ENCODE peak calls at places on chromosomes 3 and 15, in five cellular contexts. A is AG10803, S is HAP-1, W is cardiac fibroblast, C is fibroblast of the aortic adventitia. D is an unnamed sample.

GRCh38 chr3:134795776-134796312 is 784 bp downstream of the EPHB1 start:
- DNase-seq in W (peak), A (peak), S (no peak), C (peak), D (no peak)

GRCh38 chr3:99900248-99900647 is 82.6 kb downstream of the CMSS1 start:
- DNase-seq in S (no peak), W (no peak), C (no peak), A (no peak), D (no peak)

GRCh38 chr3:14620512-14620911 is 31.1 kb upstream of the CCDC174 start:
- DNase-seq in S (peak), A (no peak), C (no peak), W (no peak), D (peak)

GRCh38 chr15:57354436-57355123 is 21.7 kb upstream of the CGNL1 start:
- DNase-seq in S (no peak), C (no peak), A (no peak), W (no peak), D (no peak)

GRCh38 chr3:143998266-143998665 is 26.6 kb downstream of the DIPK2A start:
- DNase-seq in S (no peak), A (peak), W (peak), C (peak), D (no peak)

GRCh38 chr3:170346481-170347125 is 10.9 kb upstream of the SKIL start:
- DNase-seq in A (peak), C (no peak), S (no peak), W (peak), D (no peak)

GRCh38 chr3:195809291-195809785 is 2.4 kb downstream of the MUC4 start:
- DNase-seq in A (no peak), W (no peak), C (no peak), S (no peak), D (no peak)

GRCh38 chr3:175558261-175558660 is 699.1 kb downstream of the NAALADL2 start:
- DNase-seq in A (no peak), C (no peak), W (peak), S (no peak), D (no peak)

GRCh38 chr3:127637546-127637945 is 8.6 kb downstream of the PODXL2 start:
- DNase-seq in C (no peak), S (no peak), A (peak), W (no peak), D (no peak)

GRCh38 chr15:61651267-61651666 is 409.0 kb downstream of the VPS13C start:
- DNase-seq in C (no peak), A (no peak), S (no peak), W (no peak), D (no peak)

GRCh38 chr15:66101715-66102395 is 151.7 kb downstream of the MEGF11 start:
- DNase-seq in W (no peak), C (no peak), A (no peak), S (no peak), D (no peak)

GRCh38 chr15:101496198-101496986 is 6.9 kb upstream of the PCSK6 start:
- DNase-seq in C (no peak), W (no peak), S (no peak), A (no peak), D (no peak)

GRCh38 chr3:141777957-141778813 is 15.0 kb downstream of the GRK7 start:
- DNase-seq in W (no peak), A (no peak), C (no peak), S (no peak), D (no peak)

GRCh38 chr15:44541282-44541958 is 4.5 kb downstream of the EIF3J start:
- DNase-seq in W (peak), C (peak), S (no peak), A (peak), D (no peak)

GRCh38 chr15:35439291-35439690 is 106.7 kb downstream of the DPH6 start:
- DNase-seq in W (peak), C (peak), S (no peak), A (peak), D (no peak)

GRCh38 chr15:63502137-63502801 is 2.1 kb upstream of the USP3 start:
- DNase-seq in W (peak), C (no peak), S (no peak), A (peak), D (peak)

GRCh38 chr3:44079916-44080315 is 161.8 kb upstream of the TOPAZ1 start:
- DNase-seq in C (no peak), S (no peak), W (no peak), A (no peak), D (no peak)

GRCh38 chr3:133488785-133489367 is 84.6 kb upstream of the CDV3 start:
- DNase-seq in S (no peak), C (peak), A (peak), W (peak), D (no peak)

GRCh38 chr3:4279706-4280105 is 23.5 kb upstream of the SETMAR start:
- DNase-seq in S (no peak), W (no peak), A (no peak), C (no peak), D (no peak)

GRCh38 chr3:15681668-15682067 is 80.1 kb downstream of the BTD start:
- DNase-seq in C (peak), A (peak), W (no peak), S (no peak), D (no peak)

GRCh38 chr3:133248389-133248788 is 151.5 kb upstream of the BFSP2 start:
- DNase-seq in S (no peak), C (no peak), W (peak), A (no peak), D (no peak)

GRCh38 chr3:59280113-59280512 is 230.3 kb upstream of the CFAP20DC start:
- DNase-seq in C (no peak), W (no peak), A (no peak), S (no peak), D (no peak)

GRCh38 chr15:77871838-77872371 is 205.6 kb downstream of the TBC1D2B start:
- DNase-seq in A (no peak), C (no peak), W (no peak), S (no peak), D (no peak)

GRCh38 chr3:12507871-12508281 is 23.6 kb downstream of the TSEN2 start:
- DNase-seq in W (peak), S (no peak), C (peak), A (peak), D (no peak)

GRCh38 chr15:39583586-39584265 is 2.8 kb downstream of the THBS1 start:
- DNase-seq in S (no peak), W (peak), C (peak), A (peak), D (no peak)

GRCh38 chr15:39581501-39582285 is 814 bp downstream of the THBS1 start:
- DNase-seq in S (no peak), C (peak), W (peak), A (peak), D (peak)

GRCh38 chr15:39580630-39581500 is at the start of gene THBS1:
- DNase-seq in C (peak), W (peak), A (peak), S (peak), D (peak)

GRCh38 chr15:39582977-39583585 is 2.2 kb downstream of the THBS1 start:
- DNase-seq in C (peak), A (peak), S (no peak), W (no peak), D (no peak)

GRCh38 chr15:39582286-39582976 is 1.6 kb downstream of the THBS1 start:
- DNase-seq in C (peak), A (peak), W (peak), S (no peak), D (peak)
- H3K4me3 ChIP-seq in C (peak), A (peak), W (peak), S (no peak), D (peak)

GRCh38 chr15:58741032-58741431 is 8.5 kb downstream of the ADAM10 start:
- DNase-seq in C (no peak), A (no peak), W (no peak), S (no peak), D (no peak)
- H3K4me3 ChIP-seq in C (no peak), A (no peak), W (no peak), S (no peak), D (no peak)

GRCh38 chr3:107681385-107681784 is 158.6 kb downstream of the BBX start:
- DNase-seq in C (no peak), W (no peak), A (no peak), S (no peak), D (no peak)

GRCh38 chr3:107683447-107683846 is 160.7 kb downstream of the BBX start:
- DNase-seq in W (peak), A (peak), C (peak), S (no peak), D (no peak)

GRCh38 chr3:107687182-107687581 is 164.4 kb downstream of the BBX start:
- DNase-seq in C (no peak), W (no peak), S (no peak), A (no peak), D (no peak)

GRCh38 chr3:107685383-107685782 is 162.6 kb downstream of the BBX start:
- DNase-seq in W (no peak), A (no peak), C (no peak), S (no peak), D (no peak)

GRCh38 chr3:107684431-107684925 is 161.7 kb downstream of the BBX start:
- DNase-seq in S (no peak), W (no peak), C (no peak), A (no peak), D (no peak)
- H3K4me3 ChIP-seq in S (no peak), W (no peak), C (no peak), A (no peak), D (no peak)

GRCh38 chr3:49422379-49423248 is at the start of gene AMT:
- DNase-seq in C (no peak), A (no peak), W (no peak), S (no peak), D (peak)
- H3K4me3 ChIP-seq in C (no peak), A (no peak), W (no peak), S (no peak), D (peak)

GRCh38 chr3:41684802-41685740 is 276.8 kb downstream of the ULK4 start:
- DNase-seq in S (no peak), C (peak), A (peak), W (no peak), D (no peak)

GRCh38 chr3:41683666-41684350 is 278.1 kb downstream of the ULK4 start:
- DNase-seq in S (no peak), A (peak), C (no peak), W (peak), D (no peak)

GRCh38 chr3:41679412-41679811 is 282.5 kb downstream of the ULK4 start:
- DNase-seq in A (no peak), S (no peak), C (no peak), W (no peak), D (no peak)

GRCh38 chr3:41682996-41683395 is 278.9 kb downstream of the ULK4 start:
- DNase-seq in W (peak), A (peak), S (no peak), C (peak), D (no peak)

DNA sequence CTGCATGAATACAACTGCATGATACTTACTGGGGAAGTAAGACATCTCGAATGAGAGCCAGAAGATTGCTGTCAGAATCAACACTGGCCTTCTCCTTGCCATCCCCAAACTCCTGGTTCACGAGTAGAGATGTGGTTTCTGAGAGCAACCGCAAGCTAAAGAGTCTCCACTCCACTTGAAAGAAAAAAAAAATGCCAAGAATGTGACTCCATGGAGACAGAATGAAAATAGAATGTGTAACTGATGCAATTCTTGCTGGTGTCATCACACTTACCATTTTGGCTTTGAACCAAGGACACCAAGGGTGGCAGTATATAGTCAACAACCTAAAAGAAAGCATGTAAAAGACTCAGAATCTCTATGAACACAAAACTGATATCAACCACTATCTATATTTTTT is 280.4 kb downstream of the ULK4 start:
- DNase-seq in C (peak), A (peak), S (no peak), W (peak), D (no peak)
- H3K4me3 ChIP-seq in C (no peak), A (no peak), S (no peak), W (no peak), D (no peak)